ENCODE peak calls at places on chromosomes 1 and 21, in four cellular contexts. H, A, X and Y are unnamed samples. For H3K4me1, the result is how much of the 10 kb centered on the place peaks cover.

GRCh38 chr1:87939486-87939885 is 610.8 kb downstream of the LMO4 start:
- DNase-seq in H (no peak), A (no peak), X (no peak), Y (no peak)

GRCh38 chr21:31548688-31549087 is 110.8 kb upstream of the SOD1 start:
- DNase-seq in H (no peak), A (no peak), X (no peak), Y (no peak)

GRCh38 chr1:243950166-243950565 is 100.1 kb upstream of the AKT3 start:
- DNase-seq in H (no peak), A (no peak), X (peak), Y (peak)

GRCh38 chr21:17463441-17463840 is 49.4 kb upstream of the CXADR start:
- DNase-seq in H (no peak), A (no peak), X (peak), Y (peak)

GRCh38 chr21:46188226-46189212 is 4.3 kb upstream of the SPATC1L start:
- DNase-seq in H (no peak), A (no peak), X (peak), Y (no peak)

GRCh38 chr1:18134324-18135046 is 26.9 kb downstream of the IGSF21 start:
- DNase-seq in H (no peak), A (no peak), X (no peak), Y (no peak)

GRCh38 chr1:99641558-99641957 is 4.4 kb upstream of the PALMD start:
- DNase-seq in H (no peak), A (no peak), X (no peak), Y (no peak)

GRCh38 chr1:221458430-221459156 is 283.3 kb downstream of the DUSP10 start:
- DNase-seq in H (no peak), A (no peak), X (peak), Y (peak)

GRCh38 chr1:181113061-181113695 is 24.7 kb downstream of the IER5 start:
- DNase-seq in H (no peak), A (no peak), X (peak), Y (peak)

GRCh38 chr1:15428815-15429435 is 9.3 kb upstream of the CTRC start:
- DNase-seq in H (no peak), A (no peak), X (no peak), Y (peak)

GRCh38 chr21:44295646-44296045 is 4.2 kb upstream of the PFKL start:
- DNase-seq in H (no peak), A (no peak), X (no peak), Y (no peak)

GRCh38 chr21:36572091-36572490 is 92.2 kb upstream of the CLDN14 start:
- DNase-seq in H (no peak), A (no peak), X (no peak), Y (no peak)

GRCh38 chr1:79041666-79042065 is 35.1 kb upstream of the ADGRL4 start:
- DNase-seq in H (no peak), A (no peak), X (peak), Y (no peak)

GRCh38 chr1:209667103-209667502 is 8.1 kb upstream of the G0S2 start:
- DNase-seq in H (no peak), A (no peak), X (no peak), Y (no peak)

GRCh38 chr1:209667701-209668100 is 7.5 kb upstream of the G0S2 start:
- DNase-seq in H (no peak), A (no peak), X (no peak), Y (no peak)

GRCh38 chr1:209673631-209674417 is 1.4 kb upstream of the G0S2 start:
- DNase-seq in H (no peak), A (no peak), X (no peak), Y (peak)

GRCh38 chr1:209672705-209673630 is 2.2 kb upstream of the G0S2 start:
- DNase-seq in H (no peak), A (no peak), X (no peak), Y (peak)

DNA sequence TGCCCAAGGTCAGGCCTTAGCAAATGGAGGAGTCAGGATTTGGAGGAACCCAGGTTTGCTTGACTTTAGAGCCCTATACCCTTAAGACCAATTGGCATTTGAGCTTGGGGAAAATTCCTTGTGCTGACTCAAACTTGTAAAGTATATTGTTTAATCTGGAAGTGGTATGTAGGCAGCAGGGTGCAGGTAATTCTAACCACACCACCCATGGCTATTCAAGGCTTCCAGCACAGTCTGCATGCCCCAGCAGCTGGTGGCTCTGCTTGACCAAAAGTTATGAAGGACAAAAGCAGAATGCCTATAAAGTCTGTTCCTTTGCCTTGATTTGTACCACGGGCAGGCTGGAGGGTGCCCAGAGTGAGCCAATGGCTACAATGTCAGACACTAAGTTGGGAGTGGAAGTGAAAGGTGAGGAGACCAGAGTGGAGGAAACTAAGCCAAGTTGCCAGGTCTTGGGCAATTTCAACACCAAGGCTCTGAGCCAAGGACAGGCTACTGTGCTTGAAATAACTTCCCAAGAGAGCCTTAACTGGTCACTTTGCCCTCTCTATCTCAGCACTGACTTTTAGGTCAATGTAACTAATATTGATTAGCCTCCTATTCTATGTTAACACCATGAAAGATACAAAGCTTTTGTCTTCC is 4.7 kb upstream of the G0S2 start:
- DNase-seq in H (no peak), A (no peak), X (no peak), Y (no peak)
- H3K4me1 ChIP-seq in H (under half), A (under half), X (under half), Y (under half)

GRCh38 chr1:202228484-202229122 is 35.0 kb downstream of the LGR6 start:
- DNase-seq in H (no peak), A (no peak), X (no peak), Y (no peak)
- H3K4me3 ChIP-seq in H (no peak), A (no peak), X (no peak), Y (no peak)

GRCh38 chr1:237976345-237976744 is 85.6 kb upstream of the ZP4 start:
- DNase-seq in H (no peak), A (no peak), X (no peak), Y (no peak)

GRCh38 chr1:237975903-237976302 is 85.2 kb upstream of the ZP4 start:
- DNase-seq in H (no peak), A (no peak), X (no peak), Y (no peak)

GRCh38 chr1:237972186-237972585 is 81.5 kb upstream of the ZP4 start:
- DNase-seq in H (no peak), A (no peak), X (no peak), Y (no peak)
- H3K4me1 ChIP-seq in H (under half), A (under half), X (under half), Y (under half)

GRCh38 chr1:22639286-22639685 is 2.9 kb downstream of the C1QA start:
- DNase-seq in H (peak), A (no peak), X (peak), Y (peak)
- H3K4me3 ChIP-seq in H (no peak), A (peak), X (no peak), Y (no peak)

GRCh38 chr1:41380195-41380594 is 19.0 kb downstream of the FOXO6 start:
- DNase-seq in H (no peak), A (no peak), X (no peak), Y (no peak)
- H3K4me1 ChIP-seq in H (under half), A (under half), X (under half), Y (under half)

DNA sequence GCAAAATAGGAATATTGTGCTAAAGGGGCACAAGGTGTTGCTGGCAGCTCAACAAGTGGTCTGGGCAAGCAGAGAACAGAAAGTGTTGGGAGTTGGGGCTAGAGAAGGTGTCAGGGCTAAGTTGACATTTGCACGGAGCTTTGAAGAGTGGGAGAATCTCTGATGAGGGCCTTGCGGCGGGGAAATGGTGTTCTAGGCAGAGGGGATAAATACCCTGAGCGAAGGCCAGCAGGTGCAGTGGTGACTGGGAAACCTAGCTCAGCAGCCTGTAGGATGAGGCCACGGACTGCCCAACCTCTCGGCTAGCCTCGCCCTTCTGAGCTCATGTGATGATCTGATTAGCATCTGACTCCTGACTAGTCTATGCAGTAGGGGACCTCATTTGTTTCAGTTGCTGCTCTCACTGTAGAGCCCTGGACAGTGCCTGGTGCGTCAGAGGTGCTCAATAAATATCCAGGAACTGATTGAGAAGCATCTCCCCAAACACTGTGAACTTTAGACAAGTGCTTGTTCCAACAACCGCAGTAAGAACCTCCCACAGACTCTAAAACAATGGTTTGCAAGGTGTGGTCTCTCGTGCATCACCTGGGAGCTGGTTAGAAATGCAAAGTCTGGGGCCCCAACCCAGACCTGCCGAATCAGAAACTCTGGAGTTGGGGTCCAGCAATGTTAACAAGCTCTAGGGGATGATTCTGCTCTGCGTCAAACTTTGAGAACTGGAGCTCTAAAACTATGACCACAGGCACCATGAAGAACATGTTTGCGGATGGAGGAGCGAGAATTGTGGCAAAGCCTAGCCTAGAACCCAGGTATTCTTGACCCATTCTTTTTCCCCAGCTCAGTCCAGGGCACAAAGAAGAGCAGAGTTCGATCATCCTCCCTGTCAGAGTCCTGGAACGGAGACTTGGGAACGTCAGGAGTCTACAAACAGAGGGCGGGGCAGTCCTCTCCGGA is 883 bp upstream of the FOXO6 start:
- DNase-seq in H (no peak), A (no peak), X (no peak), Y (peak)
- H3K4me3 ChIP-seq in H (no peak), A (peak), X (peak), Y (peak)

GRCh38 chr1:206583461-206584264 is 28.6 kb downstream of the EIF2D start:
- DNase-seq in H (peak), A (peak), X (no peak), Y (peak)

GRCh38 chr1:206579747-206580437 is 32.4 kb downstream of the EIF2D start:
- DNase-seq in H (peak), A (peak), X (peak), Y (peak)

GRCh38 chr1:206582537-206583460 is 29.5 kb downstream of the EIF2D start:
- DNase-seq in H (no peak), A (no peak), X (no peak), Y (no peak)

GRCh38 chr1:206580438-206581113 is 31.7 kb downstream of the EIF2D start:
- DNase-seq in H (no peak), A (no peak), X (no peak), Y (no peak)

GRCh38 chr1:206581571-206581981 is 30.7 kb downstream of the EIF2D start:
- DNase-seq in H (peak), A (no peak), X (no peak), Y (no peak)
- H3K4me1 ChIP-seq in H (under half), A (under half), X (under half), Y (under half)

GRCh38 chr1:97918961-97919360 is 1.9 kb downstream of the DPYD start:
- DNase-seq in H (no peak), A (no peak), X (no peak), Y (no peak)
- H3K4me3 ChIP-seq in H (no peak), A (peak), X (peak), Y (peak)

GRCh38 chr1:226976671-226977287 is 36.7 kb downstream of the COQ8A start:
- DNase-seq in H (no peak), A (no peak), X (no peak), Y (no peak)

GRCh38 chr1:226977973-226978344 is 37.9 kb downstream of the COQ8A start:
- DNase-seq in H (no peak), A (no peak), X (no peak), Y (no peak)

GRCh38 chr1:226975909-226976670 is 36.0 kb downstream of the COQ8A start:
- DNase-seq in H (no peak), A (no peak), X (no peak), Y (no peak)

GRCh38 chr1:226978350-226979114 is 38.4 kb downstream of the COQ8A start:
- DNase-seq in H (no peak), A (no peak), X (no peak), Y (no peak)

GRCh38 chr1:226977288-226977972 is 37.3 kb downstream of the COQ8A start:
- DNase-seq in H (no peak), A (no peak), X (no peak), Y (peak)
- H3K4me1 ChIP-seq in H (under half), A (half or more), X (under half), Y (under half)